ENCODE peak calls at places on chromosomes 2 and 18, in seven cellular contexts. E is psoas muscle; X is CD8-positive, alpha-beta memory T cell; O is A549; A is GM23248; I is CD8-positive, alpha-beta T cell; J is Peyer's patch. P is an unnamed sample.

GRCh38 chr2:138132108-138132507 is 167.8 kb downstream of the HNMT start:
- DNase-seq in A (no peak), J (no peak), X (no peak), E (no peak), I (no peak), O (no peak), P (no peak)

GRCh38 chr18:30376515-30376914 is 666.0 kb downstream of the DSC3 start:
- DNase-seq in E (no peak), A (no peak), X (no peak), I (no peak), O (no peak), J (no peak), P (no peak)

GRCh38 chr2:37357053-37357452 is 12.6 kb downstream of the QPCT start:
- DNase-seq in A (peak; percentile 49), X (no peak), J (no peak), I (no peak), O (no peak), E (no peak), P (no peak)

GRCh38 chr2:225932741-225933413 is 533.4 kb downstream of the NYAP2 start:
- DNase-seq in A (no peak), I (no peak), X (no peak), E (no peak), J (no peak), O (no peak), P (no peak)

GRCh38 chr2:123080331-123080730 is 944.8 kb upstream of the CNTNAP5 start:
- DNase-seq in A (no peak), I (no peak), J (no peak), X (no peak), O (no peak), E (no peak), P (no peak)

GRCh38 chr2:226423498-226423960 is 376.1 kb downstream of the IRS1 start:
- DNase-seq in J (no peak), O (no peak), I (peak; percentile 22), E (no peak), A (peak; percentile 59), X (peak; percentile 2), P (no peak)

GRCh38 chr2:96527052-96527964 is 9.2 kb upstream of the ARID5A start:
- DNase-seq in O (no peak), A (peak; percentile 77), J (no peak), E (no peak), X (peak; percentile 47), I (peak; percentile 57), P (peak; percentile 86)

GRCh38 chr2:31233741-31234689 is at the start of gene EHD3:
- DNase-seq in X (peak; percentile 64), A (peak; percentile 97), J (peak; percentile 78), I (peak; percentile 75), O (peak; percentile 92), E (peak; percentile 86), P (peak; percentile 95)

GRCh38 chr2:74041182-74041581 is 56.5 kb downstream of the TET3 start:
- DNase-seq in X (no peak), O (no peak), A (no peak), J (no peak), E (no peak), I (no peak), P (no peak)

GRCh38 chr2:66507673-66508127 is 72.8 kb downstream of the MEIS1 start:
- DNase-seq in J (no peak), O (no peak), I (no peak), E (no peak), A (no peak), X (no peak), P (no peak)
- H3K4me1 ChIP-seq in J (no peaks in the 10 kb centered on the region), O (no peaks in the 10 kb centered on the region), I (no peaks in the 10 kb centered on the region), E (peaks cover 17% of the 10 kb centered on the region), A (peaks cover 21% of the 10 kb centered on the region), X (no peaks in the 10 kb centered on the region), P (no peaks in the 10 kb centered on the region)

GRCh38 chr2:34789162-34789561 is 1190.1 kb upstream of the FAM98A start:
- DNase-seq in A (no peak), O (no peak), X (no peak), E (no peak), I (no peak), J (no peak), P (no peak)
- H3K4me3 ChIP-seq in A (no peak overlapping the region), O (no peak overlapping the region), X (no peak overlapping the region), E (no peak overlapping the region), I (no peak overlapping the region), J (no peak overlapping the region), P (no peak overlapping the region)

DNA sequence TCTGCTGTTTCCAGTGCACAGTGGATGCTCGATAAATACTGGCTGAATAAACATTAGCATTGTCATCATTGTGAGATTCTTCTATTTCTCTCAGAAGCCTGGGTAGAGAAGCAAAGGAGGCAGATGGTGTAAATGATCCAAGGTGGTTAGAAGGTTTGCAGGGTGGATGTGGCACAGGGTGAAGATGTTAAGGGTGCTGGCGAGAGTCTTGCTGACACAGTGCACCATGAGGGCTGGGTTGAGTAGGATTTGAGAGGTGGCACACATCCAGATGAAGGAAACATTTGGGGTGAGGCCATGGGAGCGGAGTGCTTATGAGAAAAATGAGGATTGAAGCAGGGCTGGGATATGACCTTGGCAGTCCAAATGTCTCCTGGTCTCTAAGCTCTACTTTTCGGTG is 17.8 kb upstream of the CPO start:
- DNase-seq in A (no peak), X (no peak), J (no peak), E (no peak), I (no peak), O (no peak), P (no peak)
- H3K4me1 ChIP-seq in A (no peaks in the 10 kb centered on the region), X (no peaks in the 10 kb centered on the region), J (no peaks in the 10 kb centered on the region), E (no peaks in the 10 kb centered on the region), I (no peaks in the 10 kb centered on the region), O (no peaks in the 10 kb centered on the region), P (no peaks in the 10 kb centered on the region)

GRCh38 chr2:216371756-216372702 is at the start of gene MARCHF4:
- DNase-seq in I (peak; percentile 73), O (peak; percentile 48), J (peak; percentile 66), X (peak; percentile 48), E (peak; percentile 62), A (peak; percentile 93), P (peak; percentile 92)
- H3K4me3 ChIP-seq in I (no peak within 1 kb of the TSS), O (peak within 1 kb of the TSS; percentile 64), J (no peak within 1 kb of the TSS), X (no peak within 1 kb of the TSS), E (peak within 1 kb of the TSS; percentile 32), A (peak within 1 kb of the TSS; percentile 76), P (peak within 1 kb of the TSS; percentile 13)

DNA sequence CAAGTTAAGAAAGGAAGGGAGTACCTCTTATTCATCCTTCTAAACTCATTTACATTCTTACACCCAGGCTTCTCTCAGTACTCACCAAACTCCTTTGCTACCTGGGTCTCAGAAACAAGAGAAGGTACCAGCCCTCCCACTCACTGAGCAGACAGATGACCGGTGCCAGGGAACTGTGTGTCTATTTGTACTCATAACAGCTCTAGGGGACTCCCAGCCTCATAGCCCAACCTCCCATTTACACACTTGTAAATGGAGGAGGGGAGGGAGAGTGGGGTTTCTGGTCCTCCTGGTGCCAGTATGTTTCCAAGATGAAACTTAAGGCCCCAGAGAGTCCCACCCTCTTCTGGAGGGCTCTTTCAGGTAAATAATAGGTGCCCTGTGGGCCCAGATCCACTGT is 42.8 kb upstream of the SIGLEC15 start:
- DNase-seq in X (no peak), A (no peak), O (no peak), J (no peak), I (no peak), E (no peak), P (no peak)
- H3K4me1 ChIP-seq in X (peaks cover 3% of the 10 kb centered on the region), A (peaks cover 62% of the 10 kb centered on the region), O (peaks cover 14% of the 10 kb centered on the region), J (no peaks in the 10 kb centered on the region), I (no peaks in the 10 kb centered on the region), E (no peaks in the 10 kb centered on the region), P (no peaks in the 10 kb centered on the region)

DNA sequence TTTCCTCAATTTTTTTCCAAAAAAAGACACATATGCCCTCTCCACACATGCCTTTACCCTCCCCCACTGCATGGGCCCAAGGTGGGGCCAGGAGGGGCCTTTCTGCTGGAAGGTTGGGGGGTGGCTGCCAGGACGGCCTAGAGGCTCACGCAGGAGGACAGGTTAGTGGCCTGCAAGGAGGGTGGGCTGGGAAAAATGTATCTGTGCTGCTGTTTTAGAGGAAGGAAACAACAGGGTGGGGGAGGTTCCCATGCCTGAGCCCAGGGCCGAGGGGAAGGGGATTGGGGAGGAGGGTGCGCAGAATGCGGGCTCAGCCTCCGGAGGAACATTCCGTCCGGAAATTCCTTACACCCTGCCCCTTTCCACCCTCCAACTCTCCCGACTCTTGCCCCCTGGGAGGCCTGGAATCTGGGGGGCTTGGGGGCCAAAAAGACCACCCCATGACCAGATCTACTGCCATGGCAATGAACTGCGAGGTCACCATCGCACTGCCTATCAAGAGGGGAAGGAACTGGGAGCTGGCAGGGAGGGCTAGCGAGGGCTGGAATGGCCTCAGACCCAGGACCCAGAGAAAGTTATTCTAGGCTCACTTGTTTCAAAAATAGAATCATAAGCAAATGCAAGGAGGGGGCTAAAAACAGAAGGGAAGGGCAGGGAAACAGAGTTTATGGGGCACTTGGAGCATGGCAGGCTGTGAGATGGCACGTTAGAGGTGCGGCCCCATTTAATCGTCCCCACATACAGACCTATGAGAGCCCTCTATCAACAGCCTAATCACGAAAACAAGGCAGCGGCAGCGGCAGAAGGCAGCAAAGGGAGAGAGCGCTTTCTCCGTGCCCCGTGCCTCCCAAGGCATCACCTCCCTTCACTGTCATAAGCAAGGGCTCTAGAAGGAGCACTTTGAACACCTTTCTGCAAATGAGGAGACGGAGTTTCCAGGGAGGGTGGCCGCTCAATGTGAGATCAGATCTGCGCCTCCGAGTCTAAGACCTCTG is 90.5 kb downstream of the TNS1 start:
- DNase-seq in O (no peak), A (no peak), I (no peak), X (no peak), J (no peak), E (no peak), P (no peak)
- H3K4me3 ChIP-seq in O (no peak overlapping the region), A (no peak overlapping the region), I (no peak overlapping the region), X (no peak overlapping the region), J (no peak overlapping the region), E (peak overlapping the region; percentile 39), P (peak overlapping the region; percentile 13)

GRCh38 chr2:43458002-43458628 is 137.7 kb downstream of the THADA start:
- DNase-seq in X (no peak), J (no peak), I (no peak), A (peak; percentile 88), O (no peak), E (no peak), P (no peak)
- H3K4me1 ChIP-seq in X (no peaks in the 10 kb centered on the region), J (no peaks in the 10 kb centered on the region), I (no peaks in the 10 kb centered on the region), A (peaks cover 76% of the 10 kb centered on the region), O (peaks cover 80% of the 10 kb centered on the region), E (peaks cover 47% of the 10 kb centered on the region), P (peaks cover 19% of the 10 kb centered on the region)

P was measured in kidney.